ENCODE peak calls at places on chromosomes 11 and 22, in seven cellular contexts. C, Q, N, P, Y, B and R are unnamed samples.

GRCh38 chr11:110230377-110230776 is 66.0 kb downstream of the RDX start:
- DNase-seq in C (no peak), Q (no peak), N (no peak), P (no peak), Y (no peak), B (no peak), R (peak; percentile 3)

GRCh38 chr22:40654522-40655167 is 18.1 kb upstream of the MRTFA start:
- DNase-seq in C (no peak), Q (no peak), N (peak; percentile 54), P (peak; percentile 64), Y (no peak), B (no peak), R (no peak)

GRCh38 chr22:20463324-20464095 is 25.9 kb upstream of the SCARF2 start:
- DNase-seq in C (no peak), Q (no peak), N (no peak), P (no peak), Y (no peak), B (no peak), R (no peak)

GRCh38 chr22:42931421-42932196 is 74.5 kb upstream of the ARFGAP3 start:
- DNase-seq in C (no peak), Q (no peak), N (no peak), P (no peak), Y (peak; percentile 79), B (no peak), R (no peak)

GRCh38 chr11:33457948-33458347 is 200.8 kb downstream of the HIPK3 start:
- DNase-seq in C (no peak), Q (no peak), N (no peak), P (no peak), Y (no peak), B (no peak), R (no peak)

GRCh38 chr11:70031631-70032469 is 46.3 kb upstream of the ANO1 start:
- DNase-seq in C (no peak), Q (no peak), N (no peak), P (no peak), Y (no peak), B (no peak), R (no peak)

GRCh38 chr11:17188675-17189074 is 19.1 kb downstream of the PIK3C2A start:
- DNase-seq in C (no peak), Q (no peak), N (no peak), P (no peak), Y (no peak), B (no peak), R (no peak)

GRCh38 chr11:17986007-17986710 is 26.7 kb downstream of the SERGEF start:
- DNase-seq in C (peak; percentile 15), Q (no peak), N (no peak), P (no peak), Y (no peak), B (no peak), R (no peak)

GRCh38 chr11:12377824-12378593 is 638 bp downstream of the PARVA start:
- DNase-seq in C (peak; percentile 75), Q (peak; percentile 18), N (no peak), P (peak; percentile 93), Y (no peak), B (peak; percentile 69), R (peak; percentile 62)

GRCh38 chr11:69504576-69505420 is 23.3 kb downstream of the LINC01488 start:
- DNase-seq in C (no peak), Q (no peak), N (no peak), P (no peak), Y (no peak), B (no peak), R (no peak)

GRCh38 chr11:122170815-122171475 is 54.9 kb upstream of the BLID start:
- DNase-seq in C (peak; percentile 61), Q (no peak), N (no peak), P (no peak), Y (no peak), B (no peak), R (no peak)

GRCh38 chr11:78399136-78399535 is 18.5 kb downstream of the GAB2 start:
- DNase-seq in C (no peak), Q (no peak), N (no peak), P (no peak), Y (no peak), B (no peak), R (no peak)

GRCh38 chr11:75165721-75166120 is 14.8 kb downstream of the SLCO2B1 start:
- DNase-seq in C (no peak), Q (no peak), N (no peak), P (no peak), Y (no peak), B (no peak), R (no peak)

GRCh38 chr11:59267738-59268475 is 55.2 kb upstream of the MPEG1 start:
- DNase-seq in C (no peak), Q (no peak), N (peak; percentile 9), P (no peak), Y (no peak), B (no peak), R (no peak)

GRCh38 chr11:59271247-59271755 is 58.6 kb upstream of the MPEG1 start:
- DNase-seq in C (no peak), Q (no peak), N (no peak), P (no peak), Y (no peak), B (no peak), R (no peak)

GRCh38 chr11:59271811-59272327 is 59.1 kb upstream of the MPEG1 start:
- DNase-seq in C (no peak), Q (no peak), N (no peak), P (no peak), Y (no peak), B (no peak), R (no peak)

GRCh38 chr11:59273008-59273841 is 60.5 kb upstream of the MPEG1 start:
- DNase-seq in C (no peak), Q (no peak), N (no peak), P (no peak), Y (peak; percentile 79), B (no peak), R (no peak)
- TF ChIP-seq JUND in C (no peak), Q (no peak), N (no peak), P (no peak), Y (no peak), B (no peak), R (no peak)

GRCh38 chr11:132770802-132771545 is 761.3 kb downstream of the OPCML start:
- DNase-seq in C (no peak), Q (no peak), N (no peak), P (peak; percentile 56), Y (no peak), B (no peak), R (no peak)

GRCh38 chr11:132777067-132777975 is 755.0 kb downstream of the OPCML start:
- DNase-seq in C (no peak), Q (no peak), N (no peak), P (no peak), Y (no peak), B (no peak), R (no peak)

GRCh38 chr11:132771746-132772145 is 760.6 kb downstream of the OPCML start:
- DNase-seq in C (no peak), Q (no peak), N (no peak), P (no peak), Y (no peak), B (no peak), R (no peak)

DNA sequence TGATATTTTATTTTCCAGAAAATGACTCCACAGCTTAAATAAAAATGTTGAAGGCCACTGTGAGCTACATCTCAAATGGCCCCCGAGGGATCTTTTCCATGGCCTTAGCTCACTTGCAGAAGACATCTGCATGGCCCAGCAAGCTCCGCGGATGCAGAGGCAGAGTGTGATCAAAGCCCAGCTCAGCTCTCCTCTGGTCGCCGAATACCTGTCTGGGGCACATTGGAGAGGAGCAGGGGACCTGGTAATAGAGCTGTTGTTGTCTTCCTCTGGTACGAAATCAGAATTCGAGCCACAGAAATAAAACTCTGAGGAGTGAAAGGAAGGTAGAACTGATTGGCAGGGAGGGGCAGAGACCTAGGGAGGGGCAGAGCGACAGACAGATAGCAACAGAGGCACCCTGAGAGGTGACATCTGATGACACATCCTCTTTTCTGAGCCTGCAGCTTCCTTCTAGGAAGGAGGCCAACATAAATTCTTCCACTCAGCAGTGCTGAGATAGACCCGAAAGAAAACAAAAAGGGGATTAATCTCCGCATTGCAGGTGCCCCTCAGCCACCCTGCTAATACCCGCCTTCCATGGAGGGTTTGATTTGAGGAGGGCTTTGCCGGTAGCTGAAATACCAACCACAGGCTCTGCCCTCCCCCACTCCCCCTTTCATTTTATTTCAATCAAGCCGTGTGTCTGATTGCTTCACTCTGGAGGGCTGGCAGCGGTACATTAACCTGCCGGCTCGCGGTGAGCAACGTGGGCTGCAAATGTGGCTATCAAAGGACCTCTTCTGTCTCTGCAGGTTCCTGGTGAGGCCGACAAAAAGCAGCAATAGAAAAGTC is 759.4 kb downstream of the OPCML start:
- DNase-seq in C (no peak), Q (no peak), N (no peak), P (no peak), Y (no peak), B (no peak), R (no peak)
- TF ChIP-seq JUND in C (no peak), Q (no peak), N (no peak), P (no peak), Y (no peak), B (no peak), R (no peak)

GRCh38 chr11:19868281-19868821 is 155.7 kb downstream of the NAV2 start:
- DNase-seq in C (no peak), Q (no peak), N (no peak), P (peak; percentile 31), Y (no peak), B (no peak), R (no peak)
- TF ChIP-seq JUND in C (no peak), Q (no peak), N (no peak), P (no peak), Y (no peak), B (no peak), R (no peak)

GRCh38 chr11:100151944-100152343 is 535.1 kb upstream of the ARHGAP42 start:
- DNase-seq in C (no peak), Q (no peak), N (no peak), P (no peak), Y (no peak), B (no peak), R (no peak)
- TF ChIP-seq JUND in C (no peak), Q (no peak), N (no peak), P (no peak), Y (no peak), B (no peak), R (no peak)

GRCh38 chr11:73395297-73396208 is 19.4 kb downstream of the RELT start:
- DNase-seq in C (no peak), Q (no peak), N (no peak), P (no peak), Y (no peak), B (no peak), R (no peak)
- TF ChIP-seq JUND in C (no peak), Q (no peak), N (no peak), P (no peak), Y (no peak), B (no peak), R (no peak)

GRCh38 chr11:97979741-97980140 is 1041.0 kb upstream of the CNTN5 start:
- DNase-seq in C (no peak), Q (no peak), N (no peak), P (no peak), Y (no peak), B (no peak), R (no peak)
- TF ChIP-seq JUND in C (no peak), Q (no peak), N (no peak), P (peak; percentile 26), Y (no peak), B (no peak), R (no peak)

GRCh38 chr11:62242021-62242420 is at the start of gene SCGB1D2:
- DNase-seq in C (no peak), Q (peak; percentile 60), N (no peak), P (peak; percentile 6), Y (no peak), B (no peak), R (peak; percentile 32)
- TF ChIP-seq JUND in C (no peak), Q (no peak), N (no peak), P (no peak), Y (no peak), B (no peak), R (no peak)